ENCODE peak calls at places on chromosomes 4 and X, in ten cellular contexts. K is GM23338; Z is endodermal cell; V is effector memory CD4-positive, alpha-beta T cell; S is ascending aorta; M is fibroblast of lung; N is PC-3; B is aorta; I is left lung; L is GM23248. G is an unnamed sample.
A peak's percentile ranks its signal among the peaks of the same experiment; 100 is the strongest.

GRCh38 chr4:155889946-155890345 is 13.6 kb upstream of the TDO2 start:
- DNase-seq in K (no peak), Z (no peak), V (no peak), S (no peak), M (no peak), N (no peak), B (no peak), I (no peak), L (peak; percentile 7), G (no peak)

GRCh38 chr4:147037089-147037488 is 91.4 kb upstream of the TTC29 start:
- DNase-seq in K (no peak), Z (no peak), V (no peak), S (no peak), M (no peak), N (no peak), B (no peak), I (no peak), L (no peak), G (no peak)

GRCh38 chrX:97294016-97294415 is 410.3 kb downstream of the RPA4 start:
- DNase-seq in K (no peak), Z (no peak), V (no peak), S (no peak), M (no peak), N (peak; percentile 23), B (no peak), I (no peak), L (no peak), G (no peak)

GRCh38 chrX:53088136-53088974 is 5.6 kb upstream of the KANTR start:
- DNase-seq in K (peak; percentile 84), Z (peak; percentile 92), V (peak; percentile 78), S (peak; percentile 66), M (peak; percentile 74), N (peak; percentile 89), B (peak; percentile 87), I (peak; percentile 78), L (peak; percentile 80), G (peak; percentile 88)

GRCh38 chr4:83708500-83709175 is 172.7 kb downstream of the GPAT3 start:
- DNase-seq in K (peak; percentile 78), Z (no peak), V (no peak), S (no peak), M (no peak), N (no peak), B (no peak), I (no peak), L (no peak), G (no peak)

GRCh38 chrX:134608153-134608552 is 50.1 kb downstream of the PLAC1 start:
- DNase-seq in K (no peak), Z (no peak), V (no peak), S (no peak), M (no peak), N (no peak), B (no peak), I (no peak), L (no peak), G (no peak)

GRCh38 chrX:100625985-100626491 is 10.6 kb downstream of the TSPAN6 start:
- DNase-seq in K (no peak), Z (no peak), V (no peak), S (no peak), M (no peak), N (no peak), B (no peak), I (no peak), L (no peak), G (no peak)

GRCh38 chr4:106315476-106315967 is 487 bp downstream of the TBCK start:
- DNase-seq in K (no peak), Z (no peak), V (no peak), S (no peak), M (peak; percentile 17), N (peak; percentile 91), B (no peak), I (no peak), L (peak; percentile 86), G (no peak)

GRCh38 chr4:173529505-173530325 is at the start of gene HAND2:
- DNase-seq in K (peak; percentile 69), Z (peak; percentile 84), V (no peak), S (no peak), M (peak; percentile 59), N (no peak), B (peak; percentile 84), I (no peak), L (peak; percentile 97), G (peak; percentile 76)

GRCh38 chrX:53048169-53049126 is at the start of gene GPR173:
- DNase-seq in K (peak; percentile 57), Z (peak; percentile 85), V (no peak), S (no peak), M (peak; percentile 75), N (peak; percentile 49), B (peak; percentile 72), I (peak; percentile 56), L (peak; percentile 64), G (no peak)

GRCh38 chr4:35538807-35539206 is 705.5 kb downstream of the ARAP2 start:
- DNase-seq in K (no peak), Z (no peak), V (no peak), S (no peak), M (peak; percentile 14), N (no peak), B (no peak), I (no peak), L (no peak), G (no peak)

DNA sequence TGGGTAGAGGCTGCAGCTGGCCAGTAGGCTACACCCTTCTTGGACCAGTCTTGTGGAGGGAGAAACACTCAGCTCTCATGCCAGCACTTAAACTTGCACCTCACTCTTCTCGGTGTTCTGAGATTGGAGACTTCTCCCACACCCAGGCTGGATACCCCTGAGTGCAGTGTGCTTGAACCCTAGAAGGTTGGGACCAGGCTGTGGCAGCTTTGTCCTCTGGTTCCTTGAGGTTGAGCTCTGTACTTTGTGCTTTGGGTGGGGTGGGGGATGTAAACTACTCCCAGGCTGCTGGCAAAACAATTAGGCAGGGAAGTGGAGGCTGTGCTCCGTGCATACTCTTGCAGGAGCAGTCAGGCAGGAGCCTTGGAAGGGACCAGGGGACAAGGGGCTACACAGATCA is 143.6 kb upstream of the GNPDA2 start:
- DNase-seq in K (no peak), Z (no peak), V (no peak), S (no peak), M (no peak), N (no peak), B (no peak), I (no peak), L (no peak), G (no peak)
- H3K36me3 ChIP-seq in K (no peaks in the 10 kb centered on the region), Z (no peaks in the 10 kb centered on the region), V (no peaks in the 10 kb centered on the region), S (no peaks in the 10 kb centered on the region), M (no peaks in the 10 kb centered on the region), N (no peaks in the 10 kb centered on the region), B (no peaks in the 10 kb centered on the region), I (no peaks in the 10 kb centered on the region), L (no peaks in the 10 kb centered on the region), G (no peaks in the 10 kb centered on the region)

GRCh38 chr4:153089781-153090180 is 114.5 kb upstream of the TRIM2 start:
- DNase-seq in K (no peak), Z (no peak), V (no peak), S (no peak), M (no peak), N (no peak), B (no peak), I (no peak), L (no peak), G (no peak)
- H3K27ac ChIP-seq in K (no peak overlapping the region), Z (no peak overlapping the region), V (no peak overlapping the region), S (no peak overlapping the region), M (no peak overlapping the region), N (no peak overlapping the region), B (no peak overlapping the region), I (no peak overlapping the region), L (no peak overlapping the region), G (no peak overlapping the region)

GRCh38 chr4:1333256-1333655 is 13.8 kb upstream of the UVSSA start:
- DNase-seq in K (no peak), Z (no peak), V (no peak), S (no peak), M (no peak), N (no peak), B (peak; percentile 72), I (no peak), L (no peak), G (no peak)
- H3K36me3 ChIP-seq in K (no peaks in the 10 kb centered on the region), Z (peaks cover 31% of the 10 kb centered on the region), V (peaks cover 42% of the 10 kb centered on the region), S (peaks cover 39% of the 10 kb centered on the region), M (peaks cover 33% of the 10 kb centered on the region), N (peaks cover 16% of the 10 kb centered on the region), B (no peaks in the 10 kb centered on the region), I (peaks cover 81% of the 10 kb centered on the region), L (peaks cover 18% of the 10 kb centered on the region), G (peaks cover 61% of the 10 kb centered on the region)

GRCh38 chrX:105313596-105313995 is 93.1 kb upstream of the TEX13A start:
- DNase-seq in K (no peak), Z (no peak), V (no peak), S (no peak), M (peak; percentile 31), N (peak; percentile 81), B (no peak), I (no peak), L (no peak), G (no peak)
- H3K27ac ChIP-seq in K (no peak overlapping the region), Z (no peak overlapping the region), V (no peak overlapping the region), S (no peak overlapping the region), M (no peak overlapping the region), N (peak overlapping the region; percentile 95), B (no peak overlapping the region), I (no peak overlapping the region), L (no peak overlapping the region), G (no peak overlapping the region)

GRCh38 chrX:47199286-47199685 is 5.7 kb downstream of the UBA1 start:
- DNase-seq in K (no peak), Z (no peak), V (no peak), S (no peak), M (no peak), N (no peak), B (no peak), I (no peak), L (no peak), G (no peak)
- H3K36me3 ChIP-seq in K (peaks cover 19% of the 10 kb centered on the region), Z (peaks cover 74% of the 10 kb centered on the region), V (peaks cover 66% of the 10 kb centered on the region), S (peaks cover 51% of the 10 kb centered on the region), M (peaks cover 38% of the 10 kb centered on the region), N (peaks cover 53% of the 10 kb centered on the region), B (peaks cover 9% of the 10 kb centered on the region), I (peaks cover 61% of the 10 kb centered on the region), L (peaks cover 10% of the 10 kb centered on the region), G (peaks cover 56% of the 10 kb centered on the region)

GRCh38 chr4:15402974-15403373 is 24.9 kb upstream of the C1QTNF7 start:
- DNase-seq in K (peak; percentile 27), Z (no peak), V (no peak), S (no peak), M (no peak), N (no peak), B (peak; percentile 55), I (no peak), L (peak; percentile 20), G (no peak)
- H3K27ac ChIP-seq in K (no peak overlapping the region), Z (no peak overlapping the region), V (no peak overlapping the region), S (peak overlapping the region; percentile 82), M (no peak overlapping the region), N (no peak overlapping the region), B (peak overlapping the region; percentile 94), I (no peak overlapping the region), L (no peak overlapping the region), G (no peak overlapping the region)

GRCh38 chr4:8459867-8460453 is 19.4 kb downstream of the TRMT44 start:
- DNase-seq in K (no peak), Z (peak; percentile 65), V (no peak), S (no peak), M (no peak), N (peak; percentile 68), B (no peak), I (no peak), L (no peak), G (no peak)
- H3K36me3 ChIP-seq in K (peaks cover 9% of the 10 kb centered on the region), Z (peaks cover 90% of the 10 kb centered on the region), V (peaks cover 40% of the 10 kb centered on the region), S (peaks cover 44% of the 10 kb centered on the region), M (peaks cover 7% of the 10 kb centered on the region), N (no peaks in the 10 kb centered on the region), B (no peaks in the 10 kb centered on the region), I (peaks cover 83% of the 10 kb centered on the region), L (peaks cover 8% of the 10 kb centered on the region), G (peaks cover 71% of the 10 kb centered on the region)

GRCh38 chrX:108516184-108516583 is 76.5 kb downstream of the COL4A5 start:
- DNase-seq in K (no peak), Z (no peak), V (no peak), S (no peak), M (peak; percentile 37), N (no peak), B (no peak), I (no peak), L (peak; percentile 6), G (no peak)
- H3K27ac ChIP-seq in K (no peak overlapping the region), Z (no peak overlapping the region), V (no peak overlapping the region), S (no peak overlapping the region), M (no peak overlapping the region), N (no peak overlapping the region), B (no peak overlapping the region), I (no peak overlapping the region), L (no peak overlapping the region), G (no peak overlapping the region)